ENCODE peak calls at places on chromosomes 5 and 9, in six cellular contexts. One of them, this sample, is unnamed.

GRCh38 chr5:35308391-35308790 is 78.1 kb upstream of the PRLR start:
- DNase-seq in HepG2: no peak
- DNase-seq in K562: no peak
- DNase-seq in GM12878: no peak
- DNase-seq in SK-N-SH: peak
- DNase-seq in H1: no peak
- DNase-seq in this sample: no peak

GRCh38 chr5:124923131-124923530 is 176.7 kb upstream of the ZNF608 start:
- DNase-seq in HepG2: no peak
- DNase-seq in SK-N-SH: no peak
- DNase-seq in GM12878: no peak
- DNase-seq in K562: no peak
- DNase-seq in H1: no peak
- DNase-seq in this sample: no peak

GRCh38 chr9:31119882-31120481 is 1264.5 kb upstream of the ACO1 start:
- DNase-seq in H1: no peak
- DNase-seq in GM12878: no peak
- DNase-seq in SK-N-SH: peak
- DNase-seq in HepG2: peak
- DNase-seq in K562: no peak
- DNase-seq in this sample: no peak

GRCh38 chr9:137198051-137198747 is 2.3 kb downstream of the TPRN start:
- DNase-seq in GM12878: no peak
- DNase-seq in HepG2: no peak
- DNase-seq in H1: no peak
- DNase-seq in SK-N-SH: no peak
- DNase-seq in K562: no peak
- DNase-seq in this sample: no peak

GRCh38 chr9:135468866-135469521 is 10.6 kb upstream of the PPP1R26 start:
- DNase-seq in HepG2: no peak
- DNase-seq in GM12878: no peak
- DNase-seq in K562: peak
- DNase-seq in SK-N-SH: peak
- DNase-seq in H1: no peak
- DNase-seq in this sample: no peak

GRCh38 chr5:14675865-14676300 is 11.4 kb downstream of the OTULIN start:
- DNase-seq in GM12878: peak
- DNase-seq in K562: no peak
- DNase-seq in SK-N-SH: peak
- DNase-seq in H1: no peak
- DNase-seq in HepG2: no peak
- DNase-seq in this sample: peak

GRCh38 chr5:3597002-3597726 is 1.5 kb downstream of the IRX1 start:
- DNase-seq in SK-N-SH: no peak
- DNase-seq in GM12878: no peak
- DNase-seq in K562: no peak
- DNase-seq in HepG2: no peak
- DNase-seq in H1: peak
- DNase-seq in this sample: no peak

GRCh38 chr5:65672787-65673186 is 48.0 kb downstream of the SHLD3 start:
- DNase-seq in K562: no peak
- DNase-seq in SK-N-SH: no peak
- DNase-seq in GM12878: no peak
- DNase-seq in HepG2: no peak
- DNase-seq in H1: no peak
- DNase-seq in this sample: no peak

GRCh38 chr9:110969971-110970381 is 68.3 kb downstream of the LPAR1 start:
- DNase-seq in H1: no peak
- DNase-seq in HepG2: peak
- DNase-seq in K562: no peak
- DNase-seq in SK-N-SH: no peak
- DNase-seq in GM12878: no peak
- DNase-seq in this sample: no peak

GRCh38 chr5:73256012-73256411 is 83.0 kb downstream of the TMEM174 start:
- DNase-seq in H1: peak
- DNase-seq in SK-N-SH: peak
- DNase-seq in HepG2: no peak
- DNase-seq in K562: no peak
- DNase-seq in GM12878: no peak
- DNase-seq in this sample: no peak

GRCh38 chr5:151034422-151035379 is 14.3 kb downstream of the GPX3 start:
- DNase-seq in K562: no peak
- DNase-seq in SK-N-SH: no peak
- DNase-seq in H1: no peak
- DNase-seq in GM12878: no peak
- DNase-seq in HepG2: no peak
- DNase-seq in this sample: no peak

GRCh38 chr9:37144762-37145161 is 24.4 kb downstream of the ZCCHC7 start:
- DNase-seq in GM12878: peak
- DNase-seq in K562: no peak
- DNase-seq in HepG2: peak
- DNase-seq in H1: no peak
- DNase-seq in SK-N-SH: no peak
- DNase-seq in this sample: no peak
- TF ChIP-seq GABPA in GM12878: no peak
- TF ChIP-seq GABPA in K562: no peak
- TF ChIP-seq GABPA in HepG2: no peak
- TF ChIP-seq GABPA in H1: no peak
- TF ChIP-seq GABPA in SK-N-SH: no peak
- TF ChIP-seq GABPA in this sample: no peak

GRCh38 chr9:109253637-109254284 is 67.1 kb downstream of the EPB41L4B start:
- DNase-seq in H1: no peak
- DNase-seq in GM12878: no peak
- DNase-seq in SK-N-SH: no peak
- DNase-seq in K562: no peak
- DNase-seq in HepG2: no peak
- DNase-seq in this sample: no peak
- TF ChIP-seq GABPA in H1: no peak
- TF ChIP-seq GABPA in GM12878: no peak
- TF ChIP-seq GABPA in SK-N-SH: no peak
- TF ChIP-seq GABPA in K562: no peak
- TF ChIP-seq GABPA in HepG2: no peak
- TF ChIP-seq GABPA in this sample: no peak

GRCh38 chr5:117889592-117889991 is 1098.8 kb downstream of the DTWD2 start:
- DNase-seq in SK-N-SH: no peak
- DNase-seq in HepG2: no peak
- DNase-seq in GM12878: no peak
- DNase-seq in H1: no peak
- DNase-seq in K562: no peak
- DNase-seq in this sample: no peak
- TF ChIP-seq GABPA in SK-N-SH: no peak
- TF ChIP-seq GABPA in HepG2: no peak
- TF ChIP-seq GABPA in GM12878: no peak
- TF ChIP-seq GABPA in H1: no peak
- TF ChIP-seq GABPA in K562: no peak
- TF ChIP-seq GABPA in this sample: no peak

GRCh38 chr5:34011521-34011920 is 3.7 kb upstream of the AMACR start:
- DNase-seq in SK-N-SH: no peak
- DNase-seq in GM12878: no peak
- DNase-seq in H1: no peak
- DNase-seq in HepG2: no peak
- DNase-seq in K562: no peak
- DNase-seq in this sample: no peak
- TF ChIP-seq GABPA in SK-N-SH: no peak
- TF ChIP-seq GABPA in GM12878: no peak
- TF ChIP-seq GABPA in H1: no peak
- TF ChIP-seq GABPA in HepG2: no peak
- TF ChIP-seq GABPA in K562: no peak
- TF ChIP-seq GABPA in this sample: no peak

DNA sequence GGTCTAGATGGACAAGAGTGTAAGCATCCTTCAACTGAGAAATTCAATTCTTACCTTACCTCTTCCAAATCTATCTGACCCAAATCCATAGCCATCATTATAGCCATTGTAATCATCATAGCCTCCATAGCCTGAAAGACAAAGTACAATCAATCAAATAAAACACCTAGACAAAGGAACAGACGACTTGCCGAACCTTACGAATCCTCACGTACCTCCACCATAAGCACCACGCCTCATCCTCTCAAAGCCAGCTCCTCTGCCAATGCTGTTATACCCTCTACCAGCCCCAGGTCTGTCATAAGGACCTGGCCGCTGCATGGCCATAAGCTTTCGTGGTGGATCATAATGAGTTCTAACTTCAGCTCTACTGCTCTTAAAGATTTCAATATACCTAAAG is 5.5 kb downstream of the HNRNPH1 start:
- DNase-seq in K562: no peak
- DNase-seq in HepG2: no peak
- DNase-seq in GM12878: no peak
- DNase-seq in SK-N-SH: no peak
- DNase-seq in H1: no peak
- DNase-seq in this sample: peak
- TF ChIP-seq GABPA in K562: no peak
- TF ChIP-seq GABPA in HepG2: no peak
- TF ChIP-seq GABPA in GM12878: no peak
- TF ChIP-seq GABPA in SK-N-SH: no peak
- TF ChIP-seq GABPA in H1: no peak
- TF ChIP-seq GABPA in this sample: no peak

GRCh38 chr5:57754616-57755015 is 272.0 kb upstream of the ACTBL2 start:
- DNase-seq in SK-N-SH: no peak
- DNase-seq in H1: no peak
- DNase-seq in GM12878: no peak
- DNase-seq in HepG2: no peak
- DNase-seq in K562: no peak
- DNase-seq in this sample: no peak
- TF ChIP-seq GABPA in SK-N-SH: no peak
- TF ChIP-seq GABPA in H1: no peak
- TF ChIP-seq GABPA in GM12878: no peak
- TF ChIP-seq GABPA in HepG2: no peak
- TF ChIP-seq GABPA in K562: no peak
- TF ChIP-seq GABPA in this sample: no peak

DNA sequence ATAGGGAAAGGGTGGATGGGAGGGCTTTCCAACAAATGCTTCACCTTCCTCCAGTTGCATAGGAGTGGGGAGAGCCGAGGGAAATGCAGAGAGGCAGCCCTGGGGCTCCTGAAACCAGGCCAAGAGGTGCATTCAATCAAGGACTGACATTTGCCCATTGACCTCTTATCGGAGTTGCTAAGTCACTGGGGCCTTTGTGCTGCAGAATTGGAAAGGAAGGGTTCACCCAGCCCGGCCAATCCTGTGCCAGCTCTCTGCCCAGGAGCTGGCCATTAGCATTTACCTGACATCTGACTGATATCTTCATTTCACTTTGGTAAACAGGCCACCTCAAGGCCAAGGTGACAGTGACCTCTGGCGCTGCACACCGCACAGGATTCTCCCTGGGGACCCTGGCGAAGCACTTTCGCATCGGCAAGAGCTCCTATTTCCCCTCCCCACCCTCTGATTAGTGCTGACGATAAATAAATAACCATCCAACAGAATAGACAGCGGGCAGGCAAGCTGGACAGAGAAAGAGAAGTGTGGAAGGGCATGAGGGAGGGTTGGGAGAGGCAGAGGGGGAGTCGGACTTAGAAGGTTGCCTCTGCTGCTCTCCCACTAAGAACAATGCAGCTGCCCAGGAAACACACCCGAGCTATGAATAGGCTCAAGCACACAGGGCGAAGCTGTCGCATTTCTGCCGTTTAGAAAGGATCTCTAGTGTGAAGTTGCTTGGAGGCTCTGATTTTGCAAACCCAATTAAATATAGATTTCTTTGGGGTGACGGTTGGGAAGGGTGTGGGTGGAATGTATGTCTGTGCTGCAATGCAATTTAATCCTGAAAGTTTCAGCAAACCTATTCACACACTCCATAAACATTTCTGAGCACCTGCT is 57.1 kb upstream of the BOD1 start:
- DNase-seq in H1: no peak
- DNase-seq in K562: no peak
- DNase-seq in HepG2: no peak
- DNase-seq in SK-N-SH: no peak
- DNase-seq in GM12878: no peak
- DNase-seq in this sample: no peak
- TF ChIP-seq GABPA in H1: no peak
- TF ChIP-seq GABPA in K562: no peak
- TF ChIP-seq GABPA in HepG2: no peak
- TF ChIP-seq GABPA in SK-N-SH: no peak
- TF ChIP-seq GABPA in GM12878: no peak
- TF ChIP-seq GABPA in this sample: no peak

DNA sequence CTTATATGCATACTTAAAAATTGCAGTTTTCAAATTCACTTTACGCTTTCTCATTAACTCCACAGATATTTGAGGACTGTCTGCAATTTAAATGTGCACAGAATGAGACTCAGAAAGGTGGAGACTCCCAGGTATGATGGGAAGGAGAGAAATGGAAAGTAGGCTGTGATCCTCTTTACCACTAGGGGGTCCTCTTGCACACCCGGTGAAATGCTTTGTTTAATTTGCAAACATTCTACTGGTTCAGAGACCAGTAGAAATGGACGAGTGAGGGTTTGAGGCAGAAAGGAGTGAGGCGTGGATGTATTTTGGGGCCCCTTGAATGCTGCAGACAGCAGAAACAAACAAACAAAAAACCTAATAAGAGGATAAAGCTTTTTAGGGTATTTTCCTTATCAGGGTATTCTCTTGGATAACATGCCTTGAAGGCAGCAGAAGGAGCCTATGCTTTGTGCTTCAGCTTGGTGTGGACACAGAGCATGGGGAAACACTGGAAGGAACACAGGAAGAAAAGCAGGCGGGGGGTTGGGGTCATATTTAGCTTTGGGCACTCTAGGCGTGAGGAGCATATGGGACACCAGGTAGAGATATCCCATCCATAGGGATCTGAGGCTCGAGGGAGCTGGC is 410.1 kb downstream of the DMRT2 start:
- DNase-seq in HepG2: peak
- DNase-seq in K562: no peak
- DNase-seq in H1: no peak
- DNase-seq in SK-N-SH: peak
- DNase-seq in GM12878: peak
- DNase-seq in this sample: no peak
- TF ChIP-seq GABPA in HepG2: no peak
- TF ChIP-seq GABPA in K562: no peak
- TF ChIP-seq GABPA in H1: no peak
- TF ChIP-seq GABPA in SK-N-SH: no peak
- TF ChIP-seq GABPA in GM12878: no peak
- TF ChIP-seq GABPA in this sample: no peak

This sample was measured in HL-60.